ENCODE peak calls at places on chromosomes 6 and 20, in ten cellular contexts. N, L, H, D, X, A, U, Q, F and B are unnamed samples.
A peak's percentile ranks its signal among the peaks of the same experiment; 100 is the strongest.

GRCh38 chr6:3389390-3390167 is 67.3 kb downstream of the SLC22A23 start:
- DNase-seq in N (no peak), L (peak; percentile 16), H (peak; percentile 71), D (no peak), X (peak; percentile 50), A (no peak), U (no peak), Q (no peak), F (no peak), B (no peak)

GRCh38 chr6:3063733-3064700 is 4.3 kb upstream of the RIPK1 start:
- DNase-seq in N (peak; percentile 98), L (peak; percentile 91), H (peak; percentile 99), D (peak; percentile 90), X (peak; percentile 82), A (peak; percentile 81), U (peak; percentile 94), Q (peak; percentile 94), F (peak; percentile 74), B (peak; percentile 86)

GRCh38 chr20:37297066-37297736 is 7.7 kb downstream of the MANBAL start:
- DNase-seq in N (no peak), L (peak; percentile 84), H (no peak), D (no peak), X (no peak), A (no peak), U (peak; percentile 91), Q (peak; percentile 50), F (no peak), B (no peak)

GRCh38 chr20:10487354-10488115 is 52.4 kb downstream of the SLX4IP start:
- DNase-seq in N (peak; percentile 68), L (peak; percentile 58), H (no peak), D (no peak), X (no peak), A (no peak), U (no peak), Q (no peak), F (no peak), B (no peak)

GRCh38 chr6:19153270-19153980 is 683.7 kb upstream of the ID4 start:
- DNase-seq in N (no peak), L (no peak), H (peak; percentile 60), D (no peak), X (no peak), A (no peak), U (peak; percentile 1), Q (no peak), F (no peak), B (no peak)

GRCh38 chr6:103893082-103893481 is 966.6 kb downstream of the HACE1 start:
- DNase-seq in N (no peak), L (no peak), H (no peak), D (no peak), X (no peak), A (no peak), U (no peak), Q (peak; percentile 57), F (no peak), B (no peak)

GRCh38 chr6:44020148-44020547 is 107.1 kb downstream of the MRPL14 start:
- DNase-seq in N (no peak), L (peak; percentile 34), H (peak; percentile 78), D (no peak), X (no peak), A (no peak), U (no peak), Q (no peak), F (no peak), B (no peak)

GRCh38 chr6:2842139-2842552 is 483 bp upstream of the SERPINB1 start:
- DNase-seq in N (no peak), L (no peak), H (no peak), D (no peak), X (no peak), A (no peak), U (no peak), Q (no peak), F (no peak), B (no peak)

GRCh38 chr6:27873101-27874030 is 38.8 kb downstream of the OR2B2 start:
- DNase-seq in N (peak; percentile 58), L (peak; percentile 83), H (peak; percentile 71), D (peak; percentile 73), X (no peak), A (peak; percentile 60), U (peak; percentile 78), Q (no peak), F (no peak), B (peak; percentile 86)

GRCh38 chr6:138716971-138717370 is 56.6 kb upstream of the CCDC28A start:
- DNase-seq in N (no peak), L (no peak), H (no peak), D (no peak), X (no peak), A (no peak), U (no peak), Q (no peak), F (no peak), B (no peak)

GRCh38 chr20:11144114-11144513 is 470.3 kb upstream of the JAG1 start:
- DNase-seq in N (no peak), L (peak; percentile 93), H (no peak), D (no peak), X (peak; percentile 68), A (no peak), U (peak; percentile 92), Q (no peak), F (no peak), B (no peak)

GRCh38 chr6:143700684-143701342 is 23.0 kb downstream of the PHACTR2 start:
- DNase-seq in N (no peak), L (peak; percentile 89), H (no peak), D (no peak), X (no peak), A (no peak), U (no peak), Q (no peak), F (no peak), B (no peak)

GRCh38 chr6:170497845-170498281 is 55.2 kb downstream of the PSMB1 start:
- DNase-seq in N (no peak), L (no peak), H (no peak), D (no peak), X (no peak), A (no peak), U (no peak), Q (no peak), F (no peak), B (peak; percentile 66)

GRCh38 chr20:36754656-36755222 is 8.8 kb upstream of the NDRG3 start:
- DNase-seq in N (peak; percentile 68), L (peak; percentile 88), H (no peak), D (no peak), X (peak; percentile 79), A (peak; percentile 68), U (peak; percentile 77), Q (peak; percentile 75), F (no peak), B (peak; percentile 60)

GRCh38 chr6:157962601-157963084 is 19.0 kb upstream of the SYNJ2 start:
- DNase-seq in N (peak; percentile 53), L (peak; percentile 83), H (no peak), D (no peak), X (no peak), A (no peak), U (no peak), Q (no peak), F (no peak), B (no peak)

GRCh38 chr6:66930559-66931290 is 1223.7 kb upstream of the EYS start:
- DNase-seq in N (no peak), L (peak; percentile 12), H (no peak), D (no peak), X (peak; percentile 66), A (no peak), U (no peak), Q (no peak), F (no peak), B (no peak)

GRCh38 chr6:169312658-169313346 is 59.2 kb upstream of the THBS2 start:
- DNase-seq in N (no peak), L (no peak), H (no peak), D (no peak), X (no peak), A (no peak), U (no peak), Q (peak; percentile 31), F (no peak), B (no peak)

GRCh38 chr6:145151624-145152023 is 583.7 kb downstream of the EPM2A start:
- DNase-seq in N (no peak), L (peak; percentile 5), H (no peak), D (no peak), X (no peak), A (no peak), U (no peak), Q (no peak), F (no peak), B (no peak)

GRCh38 chr6:162917506-162917905 is 189.7 kb downstream of the PACRG start:
- DNase-seq in N (no peak), L (peak; percentile 0), H (no peak), D (no peak), X (no peak), A (no peak), U (peak; percentile 38), Q (no peak), F (no peak), B (no peak)

GRCh38 chr6:143634486-143634885 is 43.3 kb upstream of the PHACTR2 start:
- DNase-seq in N (no peak), L (peak; percentile 4), H (no peak), D (no peak), X (peak; percentile 59), A (no peak), U (peak; percentile 21), Q (no peak), F (no peak), B (no peak)

GRCh38 chr6:168071620-168072019 is 7.4 kb downstream of the FRMD1 start:
- DNase-seq in N (no peak), L (no peak), H (no peak), D (no peak), X (peak; percentile 14), A (peak; percentile 39), U (no peak), Q (no peak), F (no peak), B (peak; percentile 74)

GRCh38 chr6:158703121-158703839 is 53.4 kb downstream of the SYTL3 start:
- DNase-seq in N (no peak), L (no peak), H (peak; percentile 79), D (no peak), X (no peak), A (no peak), U (no peak), Q (peak; percentile 85), F (no peak), B (no peak)

GRCh38 chr6:114445846-114446245 is 103.0 kb upstream of the HS3ST5 start:
- DNase-seq in N (no peak), L (no peak), H (no peak), D (no peak), X (no peak), A (no peak), U (no peak), Q (no peak), F (no peak), B (no peak)

GRCh38 chr6:134623391-134623790 is 305.5 kb upstream of the SGK1 start:
- DNase-seq in N (no peak), L (no peak), H (no peak), D (no peak), X (no peak), A (no peak), U (no peak), Q (no peak), F (no peak), B (no peak)

GRCh38 chr6:90226257-90226656 is 70.4 kb downstream of the BACH2 start:
- DNase-seq in N (no peak), L (peak; percentile 74), H (no peak), D (no peak), X (no peak), A (no peak), U (no peak), Q (no peak), F (no peak), B (no peak)

GRCh38 chr6:80638222-80639055 is 532.0 kb downstream of the BCKDHB start:
- DNase-seq in N (peak; percentile 8), L (peak; percentile 99), H (no peak), D (no peak), X (peak; percentile 76), A (no peak), U (peak; percentile 93), Q (no peak), F (no peak), B (no peak)

GRCh38 chr6:53107091-53107490 is 41.5 kb downstream of the GCM1 start:
- DNase-seq in N (no peak), L (peak; percentile 50), H (no peak), D (no peak), X (no peak), A (no peak), U (peak; percentile 80), Q (no peak), F (no peak), B (no peak)

GRCh38 chr20:669573-669972 is 6.0 kb downstream of the SCRT2 start:
- DNase-seq in N (no peak), L (no peak), H (peak; percentile 76), D (no peak), X (no peak), A (no peak), U (no peak), Q (no peak), F (no peak), B (no peak)